ENCODE peak calls at places on chromosomes 11 and 22, in nine cellular contexts. H is EL; E is LoVo; N is COR-L47; U is hippocampal formation; M is NCI-H187 treated with DMSO at 0.1 percent for 48 hours; X is colonic mucosa; Y is cerebellar nuclear complex; O is activated CD8-positive, alpha-beta memory T cell treated with anti-CD3 and anti-CD28 coated beads for 4 hours. L is an unnamed sample.

GRCh38 chr22:50490531-50491308 is 4.1 kb downstream of the MIOX start:
- DNase-seq in Y (no peak), X (no peak), O (no peak), M (no peak), H (no peak), U (no peak), N (no peak), E (no peak), L (no peak)

GRCh38 chr22:24146791-24147353 is 34.4 kb upstream of the SUSD2 start:
- DNase-seq in Y (no peak), U (no peak), O (no peak), N (no peak), E (no peak), H (peak), X (peak), M (no peak), L (no peak)

GRCh38 chr11:77705195-77705876 is 67.7 kb upstream of the CLNS1A start:
- DNase-seq in O (no peak), N (no peak), X (no peak), E (no peak), U (no peak), M (no peak), Y (no peak), H (peak), L (no peak)

GRCh38 chr11:17353228-17354021 is 1.8 kb downstream of the NCR3LG1 start:
- DNase-seq in O (peak), H (peak), E (peak), X (peak), N (peak), U (peak), Y (peak), M (peak), L (peak)

GRCh38 chr11:43576834-43577521 is 103.6 kb upstream of the HSD17B12 start:
- DNase-seq in O (no peak), E (peak), H (peak), N (no peak), U (no peak), X (peak), Y (no peak), M (no peak), L (no peak)

GRCh38 chr22:26806445-26807170 is 149.2 kb downstream of the MIAT start:
- DNase-seq in N (no peak), U (no peak), H (no peak), M (no peak), X (no peak), O (no peak), E (no peak), Y (no peak), L (no peak)

GRCh38 chr11:70020336-70021214 is 57.5 kb upstream of the ANO1 start:
- DNase-seq in X (no peak), E (no peak), H (no peak), O (no peak), M (no peak), N (no peak), U (no peak), Y (no peak), L (no peak)

GRCh38 chr22:19637405-19638281 is 76.7 kb upstream of the SEPTIN5 start:
- DNase-seq in U (no peak), H (no peak), M (no peak), Y (no peak), O (no peak), N (no peak), E (no peak), X (no peak), L (no peak)

GRCh38 chr11:68402355-68403031 is 58.1 kb upstream of the PPP6R3 start:
- DNase-seq in Y (no peak), N (no peak), O (no peak), U (no peak), M (no peak), X (no peak), E (no peak), H (no peak), L (no peak)

GRCh38 chr11:2302280-2302843 is 549 bp downstream of the TSPAN32 start:
- DNase-seq in N (no peak), H (no peak), X (peak), Y (no peak), O (no peak), U (no peak), M (no peak), E (no peak), L (no peak)

GRCh38 chr11:20049231-20049630 is 111.0 kb downstream of the DBX1 start:
- DNase-seq in M (no peak), E (no peak), X (no peak), N (no peak), Y (no peak), O (no peak), H (no peak), U (no peak), L (no peak)

GRCh38 chr11:45489281-45489906 is 176.0 kb downstream of the CHST1 start:
- DNase-seq in Y (no peak), X (no peak), M (no peak), E (no peak), U (no peak), H (no peak), N (peak), O (no peak), L (no peak)

GRCh38 chr22:48440176-48440575 is 1387.5 kb downstream of the BRD1 start:
- DNase-seq in U (no peak), O (no peak), X (no peak), M (no peak), Y (no peak), E (no peak), N (no peak), H (no peak), L (no peak)

GRCh38 chr11:76803811-76804600 is 20.9 kb downstream of the TSKU start:
- DNase-seq in M (no peak), O (peak), E (no peak), U (no peak), H (no peak), N (no peak), X (peak), Y (no peak), L (no peak)

GRCh38 chr11:27514558-27514957 is 8.0 kb upstream of the LIN7C start:
- DNase-seq in X (no peak), Y (peak), M (no peak), O (no peak), E (no peak), H (peak), N (no peak), U (no peak), L (no peak)

GRCh38 chr11:38460429-38460828 is 1862.4 kb upstream of the RAG2 start:
- DNase-seq in Y (no peak), H (peak), U (no peak), M (no peak), N (no peak), X (no peak), E (no peak), O (no peak), L (no peak)

GRCh38 chr11:86818466-86819282 is 18.3 kb downstream of the PRSS23 start:
- DNase-seq in M (peak), O (no peak), Y (peak), H (peak), E (peak), N (peak), U (no peak), X (no peak), L (no peak)

GRCh38 chr11:34963351-34963750 is 46.9 kb downstream of the PDHX start:
- DNase-seq in N (no peak), X (no peak), M (no peak), O (no peak), U (no peak), E (no peak), Y (no peak), H (no peak), L (no peak)

GRCh38 chr11:20363500-20364411 is at the start of gene HTATIP2:
- DNase-seq in Y (no peak), U (peak), N (peak), H (peak), M (peak), E (peak), O (peak), X (peak), L (peak)

GRCh38 chr11:134849833-134850232 is 437.8 kb upstream of the B3GAT1 start:
- DNase-seq in M (no peak), X (no peak), Y (no peak), E (no peak), U (no peak), N (no peak), O (no peak), H (no peak), L (no peak)

GRCh38 chr11:128380280-128380604 is 207.1 kb downstream of the ETS1 start:
- DNase-seq in O (no peak), H (no peak), X (no peak), M (no peak), U (no peak), E (no peak), N (no peak), Y (no peak), L (no peak)

GRCh38 chr11:107844041-107844440 is 14.5 kb downstream of the SLC35F2 start:
- DNase-seq in Y (no peak), O (no peak), X (no peak), M (no peak), U (no peak), E (no peak), H (peak), N (no peak), L (no peak)

GRCh38 chr11:1746516-1746931 is 3.9 kb downstream of the IFITM10 start:
- DNase-seq in U (no peak), E (no peak), N (no peak), H (no peak), Y (no peak), M (no peak), X (peak), O (no peak), L (no peak)

GRCh38 chr22:17436981-17437410 is 67.7 kb downstream of the CECR2 start:
- DNase-seq in O (no peak), M (no peak), Y (no peak), U (peak), N (no peak), X (no peak), H (no peak), E (no peak), L (no peak)

GRCh38 chr22:38963872-38964271 is 6.5 kb downstream of the APOBEC3A start:
- DNase-seq in X (peak), U (no peak), M (no peak), H (no peak), O (no peak), N (no peak), Y (no peak), E (peak), L (no peak)

GRCh38 chr11:25436326-25436725 is 895.6 kb upstream of the ANO3 start:
- DNase-seq in O (no peak), H (no peak), M (no peak), X (no peak), N (no peak), Y (no peak), E (no peak), U (no peak), L (no peak)

GRCh38 chr11:132349806-132350733 is 979.7 kb downstream of the NTM start:
- DNase-seq in Y (no peak), X (no peak), H (no peak), N (no peak), U (no peak), O (no peak), E (no peak), M (no peak), L (no peak)

GRCh38 chr11:72954860-72955259 is 140.6 kb downstream of the ATG16L2 start:
- DNase-seq in H (no peak), M (no peak), O (no peak), N (no peak), X (no peak), U (no peak), Y (no peak), E (no peak), L (no peak)

GRCh38 chr22:50015451-50016307 is 3.1 kb upstream of the IL17REL start:
- DNase-seq in M (no peak), N (no peak), O (no peak), U (no peak), H (no peak), Y (no peak), X (no peak), E (no peak), L (no peak)

GRCh38 chr11:65661599-65662246 is 993 bp downstream of the RELA start:
- DNase-seq in X (no peak), N (no peak), U (no peak), E (no peak), H (no peak), Y (no peak), M (no peak), O (no peak), L (no peak)

GRCh38 chr22:24985824-24986214 is 33.3 kb downstream of the KIAA1671 start:
- DNase-seq in U (no peak), E (no peak), H (peak), Y (no peak), N (no peak), M (no peak), O (no peak), X (no peak), L (no peak)

GRCh38 chr11:14308114-14308896 is 50.7 kb downstream of the RRAS2 start:
- DNase-seq in M (no peak), E (peak), O (no peak), X (no peak), H (peak), N (no peak), U (no peak), Y (no peak), L (no peak)

GRCh38 chr11:70448983-70449567 is 50.7 kb downstream of the CTTN start:
- DNase-seq in Y (no peak), M (no peak), N (no peak), H (no peak), U (no peak), X (no peak), E (no peak), O (no peak), L (no peak)